ENCODE peak calls at places on chromosomes 3 and 15, in seven cellular contexts. M, N, J, P, A, B and T are unnamed samples.

GRCh38 chr3:110811050-110811449 is 260.6 kb upstream of the NECTIN3 start:
- DNase-seq in M (no peak), N (peak), J (no peak), P (no peak), A (no peak), B (peak), T (no peak)

GRCh38 chr3:79887203-79887602 is 119.4 kb upstream of the ROBO1 start:
- DNase-seq in M (no peak), N (no peak), J (no peak), P (no peak), A (no peak), B (no peak), T (no peak)

GRCh38 chr15:91882858-91883586 is 29.5 kb downstream of the SLCO3A1 start:
- DNase-seq in M (no peak), N (no peak), J (no peak), P (no peak), A (peak), B (peak), T (no peak)

GRCh38 chr3:149715247-149715646 is 37.0 kb downstream of the COMMD2 start:
- DNase-seq in M (no peak), N (no peak), J (no peak), P (no peak), A (no peak), B (no peak), T (no peak)

GRCh38 chr3:10204921-10205320 is 40.2 kb downstream of the IRAK2 start:
- DNase-seq in M (no peak), N (no peak), J (no peak), P (no peak), A (no peak), B (peak), T (no peak)

GRCh38 chr15:95659646-95660045 is 670.9 kb upstream of the NR2F2 start:
- DNase-seq in M (no peak), N (no peak), J (no peak), P (no peak), A (peak), B (no peak), T (no peak)

GRCh38 chr3:176431986-176432385 is 765.3 kb downstream of the TBL1XR1 start:
- DNase-seq in M (no peak), N (no peak), J (no peak), P (no peak), A (no peak), B (peak), T (no peak)

GRCh38 chr15:91073768-91074167 is 26.3 kb upstream of the SV2B start:
- DNase-seq in M (no peak), N (no peak), J (no peak), P (no peak), A (no peak), B (no peak), T (no peak)

DNA sequence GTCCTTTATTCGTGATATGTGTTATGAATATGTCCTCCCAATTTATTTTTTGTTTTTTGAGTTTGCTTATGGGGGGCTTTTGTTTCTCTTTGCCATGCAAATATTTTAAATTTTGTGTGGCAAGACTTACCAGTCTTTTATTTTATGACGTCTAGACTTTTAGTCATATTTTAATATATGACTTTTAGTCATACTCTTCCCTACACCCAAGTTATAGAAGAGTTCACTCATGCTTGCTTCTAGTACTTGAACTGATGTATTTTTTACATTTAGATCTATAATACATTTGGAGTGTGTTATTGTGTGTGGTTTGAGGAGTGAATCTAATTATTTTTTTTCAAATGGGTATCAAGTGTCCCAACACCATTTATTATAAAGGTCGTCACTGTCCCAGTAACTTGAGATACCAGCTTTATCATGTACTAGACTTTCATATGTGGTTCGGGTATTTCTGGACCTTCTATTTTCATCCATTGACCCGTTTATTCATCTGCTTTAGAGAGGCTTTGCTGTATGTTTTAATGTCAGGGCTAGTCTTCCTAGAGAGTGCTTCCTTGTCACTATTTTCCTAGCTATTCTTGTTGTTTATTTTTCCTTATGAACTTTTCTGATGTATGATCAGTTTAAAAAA is 775 bp downstream of the PARP15 start:
- DNase-seq in M (no peak), N (no peak), J (peak), P (no peak), A (no peak), B (no peak), T (no peak)
- H3K4me3 ChIP-seq in M (peak), N (no peak), J (peak), P (no peak), A (peak), B (no peak), T (peak)

GRCh38 chr3:106119691-106120090 is 250.9 kb upstream of the CBLB start:
- DNase-seq in M (peak), N (no peak), J (no peak), P (peak), A (no peak), B (peak), T (no peak)
- H3K4me3 ChIP-seq in M (no peak), N (no peak), J (no peak), P (no peak), A (no peak), B (no peak), T (no peak)

DNA sequence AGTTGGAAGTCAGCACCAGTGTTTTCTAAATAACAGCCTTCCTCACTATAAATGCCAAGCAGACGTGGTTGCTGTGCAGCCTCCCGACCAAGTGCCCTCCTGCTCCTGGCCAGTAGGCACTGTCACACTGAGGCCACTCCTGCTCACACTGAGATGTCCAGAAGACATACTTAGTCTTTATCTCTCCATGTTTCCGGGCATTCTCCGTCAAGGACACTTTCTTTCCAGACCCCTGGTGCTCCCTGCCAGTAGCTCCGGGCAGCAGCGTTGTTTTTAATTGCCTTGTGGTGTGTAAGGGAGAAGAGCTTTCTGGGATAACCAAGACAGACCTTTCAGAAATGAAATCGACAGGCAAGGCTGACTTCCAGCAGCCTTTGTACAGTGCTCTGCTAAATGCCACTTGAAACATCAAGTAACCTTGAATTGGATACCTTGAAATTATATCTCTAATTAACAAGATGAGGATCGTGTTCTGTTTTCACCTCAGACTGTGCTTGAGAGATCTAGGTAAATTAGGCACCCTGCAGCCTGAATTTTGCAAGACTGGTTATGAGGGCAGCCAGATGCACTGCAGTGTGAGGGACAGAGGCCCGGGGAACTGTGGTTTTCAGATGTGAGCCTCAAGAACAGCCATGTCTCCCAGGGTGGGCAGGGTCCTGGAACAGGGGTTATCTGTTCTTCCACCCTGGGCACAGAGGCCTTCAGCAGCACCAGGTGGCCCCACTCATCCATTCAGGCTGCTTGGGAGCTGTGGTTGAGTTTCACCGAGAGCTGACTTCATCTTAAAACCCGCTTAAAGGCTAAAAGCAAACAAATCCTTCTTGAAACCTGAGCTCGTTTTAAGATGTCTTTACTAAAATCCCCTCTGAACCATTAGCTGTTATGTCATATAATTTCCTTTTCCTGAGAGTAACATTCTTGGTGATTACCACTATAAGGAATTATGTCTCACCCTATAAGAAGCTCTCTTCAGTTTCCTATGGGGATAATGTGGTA is 105.6 kb upstream of the IL12A start:
- DNase-seq in M (peak), N (no peak), J (no peak), P (no peak), A (peak), B (peak), T (no peak)
- H3K4me3 ChIP-seq in M (no peak), N (no peak), J (no peak), P (no peak), A (no peak), B (no peak), T (no peak)

GRCh38 chr3:183008799-183009198 is 28.5 kb upstream of the DCUN1D1 start:
- DNase-seq in M (no peak), N (no peak), J (no peak), P (no peak), A (no peak), B (peak), T (no peak)
- H3K4me3 ChIP-seq in M (no peak), N (no peak), J (no peak), P (no peak), A (no peak), B (no peak), T (no peak)